ENCODE peak calls at places on chromosomes 7 and 10, in eight cellular contexts. U, A, W, I, C, J, O and H are unnamed samples. For H3K9me3 and H3K4me1, the result is how much of the 10 kb centered on the place peaks cover.

GRCh38 chr7:47188653-47189315 is 393.1 kb downstream of the TNS3 start:
- DNase-seq in A (no peak), W (no peak), C (no peak), O (no peak), I (no peak), J (no peak), U (no peak), H (no peak)

GRCh38 chr10:132152896-132153580 is 33.7 kb upstream of the DPYSL4 start:
- DNase-seq in U (no peak), J (no peak), I (no peak), C (no peak), W (peak), O (no peak), A (no peak), H (peak)

GRCh38 chr7:130356760-130357611 is 12.4 kb downstream of the CPA5 start:
- DNase-seq in W (peak), U (no peak), O (peak), I (peak), A (peak), C (peak), J (no peak), H (no peak)

GRCh38 chr10:68870545-68871104 is 30.5 kb upstream of the DDX50 start:
- DNase-seq in J (no peak), O (no peak), I (no peak), U (no peak), C (no peak), A (no peak), W (no peak), H (no peak)

GRCh38 chr7:155533827-155534690 is 12.3 kb downstream of the CNPY1 start:
- DNase-seq in J (no peak), A (peak), O (peak), U (peak), C (peak), I (peak), W (no peak), H (peak)

GRCh38 chr10:86293323-86293840 is 73.2 kb downstream of the GRID1 start:
- DNase-seq in A (no peak), I (no peak), W (no peak), O (no peak), C (no peak), J (no peak), U (no peak), H (no peak)

GRCh38 chr10:27197980-27198645 is 42.5 kb downstream of the ACBD5 start:
- DNase-seq in A (no peak), J (peak), C (peak), O (no peak), I (no peak), U (no peak), W (no peak), H (no peak)

GRCh38 chr7:126988022-126988421 is 264.7 kb downstream of the GRM8 start:
- DNase-seq in U (no peak), J (no peak), W (no peak), I (no peak), O (no peak), A (no peak), C (no peak), H (no peak)

GRCh38 chr10:17527530-17528146 is 73.2 kb upstream of the ST8SIA6 start:
- DNase-seq in A (peak), I (peak), U (no peak), J (no peak), W (no peak), O (no peak), C (peak), H (no peak)

GRCh38 chr10:103897241-103897774 is 20.7 kb downstream of the STN1 start:
- DNase-seq in A (no peak), I (peak), C (no peak), J (no peak), O (no peak), W (no peak), U (no peak), H (no peak)

GRCh38 chr10:17586741-17587720 is 30.1 kb downstream of the HACD1 start:
- DNase-seq in U (peak), I (peak), C (peak), O (no peak), A (no peak), J (no peak), W (no peak), H (no peak)

GRCh38 chr7:124552217-124552616 is 213.4 kb downstream of the GPR37 start:
- DNase-seq in C (no peak), W (no peak), J (no peak), I (no peak), A (no peak), O (no peak), U (no peak), H (no peak)

GRCh38 chr10:126199221-126199998 is 188.9 kb downstream of the ADAM12 start:
- DNase-seq in A (peak), U (no peak), C (peak), O (peak), W (peak), J (no peak), I (peak), H (no peak)

GRCh38 chr7:64959072-64959747 is 31.6 kb downstream of the ZNF117 start:
- DNase-seq in C (no peak), W (no peak), J (no peak), U (no peak), O (no peak), I (no peak), A (no peak), H (no peak)

GRCh38 chr10:31242902-31243301 is 76.1 kb upstream of the ZEB1 start:
- DNase-seq in C (peak), I (peak), O (peak), U (no peak), J (no peak), W (peak), A (peak), H (no peak)

GRCh38 chr7:54956021-54956420 is 62.8 kb upstream of the EGFR start:
- DNase-seq in C (no peak), U (no peak), I (no peak), J (no peak), A (no peak), W (no peak), O (no peak), H (no peak)

GRCh38 chr10:28711776-28712175 is 34.5 kb downstream of the BAMBI start:
- DNase-seq in I (no peak), A (no peak), O (no peak), C (no peak), U (no peak), W (no peak), J (no peak), H (no peak)

GRCh38 chr10:48551796-48552591 is 52.9 kb downstream of the ARHGAP22 start:
- DNase-seq in O (peak), U (peak), C (peak), J (peak), W (peak), I (peak), A (peak), H (no peak)

GRCh38 chr7:50246551-50246950 is 58.0 kb upstream of the IKZF1 start:
- DNase-seq in U (no peak), J (no peak), C (no peak), A (no peak), W (no peak), I (no peak), O (no peak), H (no peak)

GRCh38 chr10:79044846-79045245 is 23.9 kb upstream of the ZMIZ1 start:
- DNase-seq in O (no peak), I (no peak), C (no peak), A (no peak), J (no peak), U (no peak), W (no peak), H (peak)

GRCh38 chr7:150983893-150984368 is 5.8 kb upstream of the KCNH2 start:
- DNase-seq in I (peak), A (no peak), C (peak), U (peak), J (no peak), W (peak), O (peak), H (peak)

GRCh38 chr10:88190123-88190522 is 326.7 kb downstream of the PTEN start:
- DNase-seq in A (no peak), J (no peak), I (no peak), O (no peak), W (no peak), U (no peak), C (no peak), H (no peak)

GRCh38 chr7:82729172-82730030 is 285.8 kb upstream of the CACNA2D1 start:
- DNase-seq in O (peak), I (peak), J (no peak), C (peak), U (peak), A (peak), W (no peak), H (no peak)

GRCh38 chr7:121515181-121515580 is 119.1 kb upstream of the FAM3C start:
- DNase-seq in J (no peak), O (no peak), C (no peak), A (no peak), U (no peak), I (no peak), W (no peak), H (no peak)

GRCh38 chr10:14879801-14880193 is 1.1 kb downstream of the SUV39H2 start:
- DNase-seq in U (peak), O (no peak), I (no peak), J (no peak), W (no peak), C (no peak), A (no peak), H (no peak)
- H3K4me3 ChIP-seq in U (peak), O (peak), I (peak), J (peak), W (peak), C (peak), A (peak), H (peak)

DNA sequence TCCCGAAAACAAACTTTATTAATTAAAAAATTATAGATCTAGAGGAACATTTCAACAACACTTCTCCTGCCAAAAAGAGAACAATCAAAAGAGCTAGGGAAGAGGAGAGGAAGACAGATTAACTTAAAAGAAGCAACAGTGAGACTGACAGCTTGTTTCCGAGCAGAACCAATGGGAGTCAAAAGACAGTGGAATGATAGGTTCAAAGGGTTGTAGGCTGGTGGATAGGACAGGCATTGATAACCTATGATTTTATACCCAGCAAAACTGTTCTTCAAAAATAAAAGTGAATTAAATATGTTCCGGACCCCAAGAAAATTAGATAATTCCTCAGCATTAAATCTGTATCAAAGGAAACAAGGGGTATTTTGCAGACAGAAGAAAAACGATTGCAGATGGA is 207.6 kb downstream of the MAD1L1 start:
- DNase-seq in W (no peak), J (no peak), O (no peak), U (no peak), I (no peak), A (no peak), C (no peak), H (no peak)
- H3K9me3 ChIP-seq in W (under half), J (under half), O (under half), U (under half), I (under half), A (under half), C (under half), H (under half)

GRCh38 chr10:125054216-125054615 is 106.1 kb downstream of the CTBP2 start:
- DNase-seq in C (no peak), O (no peak), U (no peak), I (no peak), W (no peak), A (no peak), J (no peak), H (no peak)
- H3K4me1 ChIP-seq in C (under half), O (half or more), U (under half), I (under half), W (half or more), A (under half), J (half or more), H (under half)

DNA sequence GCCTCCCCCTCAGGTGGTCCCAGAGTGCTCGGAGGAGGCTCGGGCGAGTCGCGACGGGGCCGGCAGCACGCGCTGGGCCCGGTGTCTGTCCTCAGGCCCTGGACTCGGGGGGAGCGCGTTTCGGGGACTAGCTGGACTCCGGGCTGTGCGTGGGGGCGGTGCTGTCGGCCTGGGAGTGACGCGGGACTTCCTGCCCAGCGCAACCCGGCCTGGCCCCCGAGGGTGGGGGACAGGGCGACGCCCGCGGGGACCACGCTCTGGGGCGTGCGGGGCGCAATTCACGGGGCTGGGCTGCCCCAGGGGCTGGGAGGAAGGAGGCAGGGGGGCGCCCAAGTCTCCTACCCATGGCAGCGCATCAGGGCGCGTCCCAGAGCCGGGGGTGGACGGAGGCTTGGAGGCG is 2.4 kb upstream of the VENTX start:
- DNase-seq in C (peak), O (no peak), U (no peak), W (no peak), A (no peak), J (no peak), I (no peak), H (no peak)
- H3K4me3 ChIP-seq in C (no peak), O (no peak), U (no peak), W (peak), A (no peak), J (peak), I (no peak), H (no peak)

GRCh38 chr7:41536116-41536515 is 166.8 kb downstream of the INHBA start:
- DNase-seq in J (no peak), W (no peak), A (no peak), O (no peak), I (no peak), U (no peak), C (peak), H (no peak)
- H3K9me3 ChIP-seq in J (under half), W (under half), A (under half), O (under half), I (under half), U (under half), C (under half), H (under half)